ENCODE peak calls at places on chromosomes 11 and 22, in four cellular contexts. J, Z, B and S are unnamed samples.

GRCh38 chr22:45960477-45961386 is 16.2 kb downstream of the WNT7B start:
- DNase-seq in J (no peak), B (no peak), Z (no peak), S (no peak)

GRCh38 chr11:28649922-28650321 is 541.7 kb downstream of the METTL15 start:
- DNase-seq in B (no peak), Z (no peak), J (no peak), S (no peak)

GRCh38 chr11:107731911-107732310 is 20.1 kb upstream of the SLN start:
- DNase-seq in B (no peak), Z (no peak), J (no peak), S (no peak)

GRCh38 chr11:63180536-63180935 is 36.5 kb upstream of the SLC22A24 start:
- DNase-seq in Z (no peak), J (no peak), B (no peak), S (no peak)

GRCh38 chr22:17910561-17911311 is 113.6 kb downstream of the MICAL3 start:
- DNase-seq in Z (no peak), B (no peak), J (no peak), S (no peak)

GRCh38 chr11:111331711-111332479 is 33.5 kb downstream of the POU2AF3 start:
- DNase-seq in Z (no peak), J (no peak), B (no peak), S (no peak)

GRCh38 chr11:17927643-17928343 is 85.1 kb downstream of the SERGEF start:
- DNase-seq in Z (no peak), J (no peak), B (no peak), S (no peak)

GRCh38 chr22:25153961-25154685 is 45.5 kb upstream of the CRYBB3 start:
- DNase-seq in J (no peak), B (peak), Z (no peak), S (peak)

GRCh38 chr11:31887180-31887579 is 76.1 kb upstream of the PAX6 start:
- DNase-seq in B (no peak), J (no peak), Z (peak), S (no peak)

GRCh38 chr22:42364641-42365336 is 67.4 kb downstream of the NFAM1 start:
- DNase-seq in B (no peak), J (no peak), Z (no peak), S (no peak)

GRCh38 chr11:73931039-73931645 is 19.7 kb upstream of the DNAJB13 start:
- DNase-seq in B (peak), J (no peak), Z (peak), S (peak)

GRCh38 chr11:63608353-63609345 is 5.6 kb downstream of the PLAAT3 start:
- DNase-seq in J (peak), B (no peak), Z (no peak), S (no peak)